ENCODE peak calls at places on chromosomes 7 and 10, in eight cellular contexts. J, W, D, L, E, Y, U and C are unnamed samples.
A peak's percentile ranks its signal among the peaks of the same experiment; 100 is the strongest.

GRCh38 chr10:124827474-124827873 is 25.9 kb downstream of the ABRAXAS2 start:
- DNase-seq in J (no peak), W (no peak), D (no peak), L (no peak), E (no peak), Y (no peak), U (peak; percentile 17), C (peak; percentile 42)

GRCh38 chr10:73782749-73783085 is 869 bp downstream of the CHCHD1 start:
- DNase-seq in J (no peak), W (no peak), D (no peak), L (no peak), E (no peak), Y (no peak), U (no peak), C (no peak)

GRCh38 chr7:132451161-132451560 is 125.1 kb downstream of the PLXNA4 start:
- DNase-seq in J (no peak), W (peak; percentile 29), D (no peak), L (no peak), E (no peak), Y (no peak), U (no peak), C (no peak)

GRCh38 chr7:130615583-130615982 is 53.0 kb downstream of the COPG2 start:
- DNase-seq in J (no peak), W (no peak), D (no peak), L (no peak), E (no peak), Y (no peak), U (no peak), C (no peak)

GRCh38 chr7:102412548-102412947 is 16.4 kb downstream of the PRKRIP1 start:
- DNase-seq in J (no peak), W (peak; percentile 36), D (no peak), L (no peak), E (peak; percentile 22), Y (no peak), U (no peak), C (peak; percentile 51)

GRCh38 chr7:45073031-45073842 is 15.5 kb downstream of the NACAD start:
- DNase-seq in J (no peak), W (no peak), D (no peak), L (no peak), E (no peak), Y (no peak), U (no peak), C (peak; percentile 36)

GRCh38 chr10:117536862-117537435 is 5.6 kb upstream of the EMX2 start:
- DNase-seq in J (no peak), W (no peak), D (no peak), L (no peak), E (no peak), Y (no peak), U (no peak), C (no peak)

GRCh38 chr7:11155883-11156282 is 182.2 kb downstream of the PHF14 start:
- DNase-seq in J (no peak), W (no peak), D (no peak), L (no peak), E (no peak), Y (no peak), U (no peak), C (no peak)

GRCh38 chr10:123884907-123885381 is 6.7 kb downstream of the CPXM2 start:
- DNase-seq in J (no peak), W (no peak), D (no peak), L (no peak), E (no peak), Y (no peak), U (no peak), C (no peak)

GRCh38 chr7:54166419-54166818 is 375.8 kb upstream of the VSTM2A start:
- DNase-seq in J (no peak), W (no peak), D (no peak), L (no peak), E (no peak), Y (no peak), U (no peak), C (peak; percentile 42)

GRCh38 chr10:30537586-30537985 is 92.0 kb downstream of the LYZL2 start:
- DNase-seq in J (no peak), W (no peak), D (no peak), L (no peak), E (no peak), Y (no peak), U (no peak), C (no peak)

GRCh38 chr10:125263551-125263950 is 103.2 kb upstream of the CTBP2 start:
- DNase-seq in J (no peak), W (no peak), D (peak; percentile 47), L (no peak), E (no peak), Y (no peak), U (no peak), C (no peak)

GRCh38 chr7:26183545-26184282 is 16.8 kb downstream of the HNRNPA2B1 start:
- DNase-seq in J (no peak), W (no peak), D (no peak), L (no peak), E (no peak), Y (no peak), U (no peak), C (no peak)

GRCh38 chr10:81081887-81082620 is 544.4 kb downstream of the SH2D4B start:
- DNase-seq in J (no peak), W (no peak), D (no peak), L (no peak), E (no peak), Y (no peak), U (no peak), C (peak; percentile 52)

GRCh38 chr10:70162892-70163201 is 7.5 kb downstream of the SAR1A start:
- DNase-seq in J (no peak), W (peak; percentile 66), D (no peak), L (no peak), E (no peak), Y (no peak), U (no peak), C (peak; percentile 59)

GRCh38 chr10:78959901-78960300 is 108.9 kb upstream of the ZMIZ1 start:
- DNase-seq in J (no peak), W (no peak), D (no peak), L (no peak), E (no peak), Y (no peak), U (no peak), C (no peak)

GRCh38 chr10:91758303-91759146 is 39.7 kb upstream of the TNKS2 start:
- DNase-seq in J (no peak), W (no peak), D (peak; percentile 23), L (no peak), E (no peak), Y (no peak), U (peak; percentile 27), C (peak; percentile 78)

GRCh38 chr7:83271212-83272099 is 108.8 kb upstream of the PCLO start:
- DNase-seq in J (no peak), W (no peak), D (peak; percentile 39), L (no peak), E (no peak), Y (no peak), U (peak; percentile 40), C (peak; percentile 43)

GRCh38 chr10:23557777-23558176 is 118.9 kb downstream of the OTUD1 start:
- DNase-seq in J (no peak), W (no peak), D (no peak), L (no peak), E (no peak), Y (no peak), U (no peak), C (no peak)